ENCODE peak calls at places on chromosomes 12 and 14, in eight cellular contexts. H is nephron progenitor cell; V is NCI-H2107; R is NCI-H1092 treated with DMSO at 0.1 percent for 48 hours; U is lung microvascular endothelial cell; D is stimulated activated CD4-positive, alpha-beta T cell treated with anti-CD3 and anti-CD28 coated beads, Interleukin-1b, Interleukin-23, amount 100 ng/mL, for 24 hours; O is BJ; S is posterior cingulate gyrus. G is an unnamed sample.

GRCh38 chr12:77591959-77592358 is 238.7 kb upstream of the NAV3 start:
- DNase-seq in V (no peak), H (peak), U (no peak), R (peak), D (no peak), O (no peak), S (no peak), G (no peak)

GRCh38 chr14:64569108-64570045 is 19.6 kb downstream of the PPP1R36 start:
- DNase-seq in V (no peak), O (peak), R (no peak), H (no peak), U (peak), D (no peak), S (no peak), G (peak)

GRCh38 chr12:80321653-80322052 is 122.4 kb upstream of the PTPRQ start:
- DNase-seq in R (no peak), V (no peak), H (no peak), D (no peak), O (peak), U (no peak), S (no peak), G (peak)

GRCh38 chr12:64006211-64006610 is 161.7 kb downstream of the SRGAP1 start:
- DNase-seq in S (no peak), O (no peak), D (no peak), V (no peak), U (no peak), H (no peak), R (no peak), G (no peak)

GRCh38 chr14:49882826-49883694 is 9.8 kb upstream of the ARF6 start:
- DNase-seq in V (no peak), O (no peak), D (no peak), R (no peak), U (peak), S (no peak), H (no peak), G (no peak)

GRCh38 chr12:51917746-51918453 is 10.6 kb downstream of the ACVRL1 start:
- DNase-seq in U (peak), O (no peak), D (no peak), R (no peak), V (no peak), S (no peak), H (no peak), G (no peak)

GRCh38 chr14:99829450-99829849 is 36.2 kb downstream of the EML1 start:
- DNase-seq in D (no peak), U (no peak), O (no peak), S (no peak), H (no peak), R (no peak), V (no peak), G (no peak)

GRCh38 chr14:81519200-81519998 is 14.3 kb downstream of the SEL1L start:
- DNase-seq in H (no peak), U (peak), O (no peak), V (no peak), S (no peak), R (no peak), D (no peak), G (peak)

GRCh38 chr14:76502219-76502618 is 126.3 kb downstream of the ESRRB start:
- DNase-seq in U (no peak), O (no peak), S (no peak), R (no peak), H (no peak), V (no peak), D (no peak), G (no peak)